ENCODE peak calls at places on chromosomes 6 and 20, in ten cellular contexts. J is activated T-helper 1 cell treated with anti-CD3 and anti-CD28 coated beads, Interleukin-12 subunit alpha, Interleukin-12 subunit beta, Interleukin-2, Interleukin-4 antibody, amounts not matched to agents 30 ng/mL and 10 ng/mL and 1 ng/mL, durations not matched to agents 14 hours and 24 hours and 36 hours; C is GF-D8; Y is activated CD4-positive, CD25-positive, alpha-beta regulatory T cell; R is NCI-H1092 treated with DMSO at 0.1 percent for 48 hours; P is NCI-H460; X is stimulated activated CD4-positive, alpha-beta T cell treated with anti-CD3 and anti-CD28 coated beads, Interleukin-1b, Interleukin-23, amount 100 ng/mL, for 24 hours; S is HS-27A; B is adipocyte; A is nucleus accumbens. Z is an unnamed sample.

GRCh38 chr6:101212640-101213039 is 180.9 kb upstream of the GRIK2 start:
- DNase-seq in J (no peak), C (no peak), Y (no peak), R (no peak), P (no peak), X (no peak), S (no peak), B (no peak), A (no peak), Z (no peak)

GRCh38 chr6:43257746-43258145 is 14.5 kb downstream of the TTBK1 start:
- DNase-seq in J (no peak), C (no peak), Y (no peak), R (no peak), P (no peak), X (no peak), S (no peak), B (no peak), A (no peak), Z (no peak)

GRCh38 chr6:111238464-111239119 is 151.3 kb downstream of the SLC16A10 start:
- DNase-seq in J (no peak), C (no peak), Y (no peak), R (no peak), P (no peak), X (no peak), S (no peak), B (no peak), A (no peak), Z (no peak)

GRCh38 chr20:10861619-10862018 is 187.8 kb upstream of the JAG1 start:
- DNase-seq in J (no peak), C (no peak), Y (no peak), R (no peak), P (no peak), X (no peak), S (peak), B (no peak), A (no peak), Z (peak)

GRCh38 chr6:32153252-32153834 is 598 bp upstream of the PPT2 start:
- DNase-seq in J (no peak), C (no peak), Y (no peak), R (no peak), P (peak), X (no peak), S (no peak), B (peak), A (no peak), Z (no peak)

GRCh38 chr20:50689864-50690263 is 1.5 kb downstream of the RIPOR3 start:
- DNase-seq in J (no peak), C (no peak), Y (no peak), R (peak), P (no peak), X (no peak), S (no peak), B (peak), A (no peak), Z (peak)

GRCh38 chr6:54991761-54992330 is 145.3 kb downstream of the FAM83B start:
- DNase-seq in J (no peak), C (no peak), Y (no peak), R (no peak), P (no peak), X (no peak), S (no peak), B (no peak), A (no peak), Z (no peak)

GRCh38 chr20:4714818-4715217 is 6.9 kb upstream of the PRND start:
- DNase-seq in J (no peak), C (no peak), Y (no peak), R (no peak), P (no peak), X (no peak), S (no peak), B (no peak), A (no peak), Z (no peak)

GRCh38 chr6:5517781-5518180 is 256.5 kb downstream of the FARS2 start:
- DNase-seq in J (peak), C (no peak), Y (no peak), R (no peak), P (no peak), X (no peak), S (no peak), B (no peak), A (no peak), Z (no peak)

GRCh38 chr6:168605964-168606363 is 165.0 kb downstream of the SMOC2 start:
- DNase-seq in J (no peak), C (no peak), Y (no peak), R (no peak), P (no peak), X (no peak), S (no peak), B (no peak), A (no peak), Z (no peak)

GRCh38 chr6:149560736-149561135 is 5.4 kb upstream of the GINM1 start:
- DNase-seq in J (no peak), C (no peak), Y (no peak), R (no peak), P (no peak), X (no peak), S (no peak), B (peak), A (no peak), Z (peak)

GRCh38 chr6:53691667-53692133 is 26.1 kb upstream of the KLHL31 start:
- DNase-seq in J (no peak), C (no peak), Y (no peak), R (no peak), P (no peak), X (no peak), S (no peak), B (peak), A (no peak), Z (no peak)

GRCh38 chr6:40755749-40756452 is 168.7 kb upstream of the LRFN2 start:
- DNase-seq in J (no peak), C (no peak), Y (no peak), R (no peak), P (no peak), X (no peak), S (peak), B (peak), A (no peak), Z (no peak)

GRCh38 chr20:8722277-8722928 is 346.5 kb upstream of the PLCB4 start:
- DNase-seq in J (no peak), C (peak), Y (no peak), R (peak), P (peak), X (no peak), S (peak), B (peak), A (no peak), Z (peak)

GRCh38 chr6:15521516-15521915 is 141.3 kb downstream of the DTNBP1 start:
- DNase-seq in J (no peak), C (no peak), Y (no peak), R (no peak), P (no peak), X (no peak), S (no peak), B (no peak), A (no peak), Z (no peak)

GRCh38 chr20:33793011-33793931 is 17.9 kb upstream of the CHMP4B start:
- DNase-seq in J (no peak), C (no peak), Y (no peak), R (no peak), P (no peak), X (no peak), S (no peak), B (no peak), A (no peak), Z (no peak)

GRCh38 chr6:3568396-3569082 is 111.7 kb upstream of the SLC22A23 start:
- DNase-seq in J (no peak), C (no peak), Y (no peak), R (no peak), P (no peak), X (no peak), S (no peak), B (peak), A (no peak), Z (no peak)

GRCh38 chr20:63135411-63135810 is 80.5 kb downstream of the YTHDF1 start:
- DNase-seq in J (no peak), C (no peak), Y (no peak), R (no peak), P (no peak), X (no peak), S (no peak), B (no peak), A (no peak), Z (no peak)

GRCh38 chr6:161303628-161304340 is 29.9 kb upstream of the AGPAT4 start:
- DNase-seq in J (no peak), C (no peak), Y (no peak), R (no peak), P (no peak), X (no peak), S (no peak), B (peak), A (no peak), Z (no peak)

GRCh38 chr6:110310861-110311446 is 47.2 kb downstream of the METTL24 start:
- DNase-seq in J (no peak), C (no peak), Y (no peak), R (no peak), P (no peak), X (no peak), S (no peak), B (no peak), A (no peak), Z (no peak)

GRCh38 chr6:61940919-61941318 is 345.1 kb downstream of the KHDRBS2 start:
- DNase-seq in J (no peak), C (no peak), Y (no peak), R (no peak), P (no peak), X (no peak), S (no peak), B (no peak), A (no peak), Z (no peak)

GRCh38 chr6:54285595-54285994 is 22.6 kb upstream of the TINAG start:
- DNase-seq in J (no peak), C (no peak), Y (no peak), R (no peak), P (no peak), X (no peak), S (no peak), B (peak), A (no peak), Z (no peak)

GRCh38 chr6:61977951-61978350 is 308.1 kb downstream of the KHDRBS2 start:
- DNase-seq in J (no peak), C (no peak), Y (no peak), R (no peak), P (no peak), X (no peak), S (no peak), B (no peak), A (no peak), Z (no peak)

GRCh38 chr20:35657271-35657670 is 7.4 kb downstream of the CPNE1 start:
- DNase-seq in J (no peak), C (no peak), Y (no peak), R (no peak), P (no peak), X (no peak), S (no peak), B (no peak), A (no peak), Z (no peak)

GRCh38 chr6:31513456-31514165 is 15.2 kb upstream of the MCCD1 start:
- DNase-seq in J (no peak), C (no peak), Y (no peak), R (no peak), P (no peak), X (no peak), S (no peak), B (no peak), A (no peak), Z (no peak)

GRCh38 chr20:3660262-3661059 is 2.7 kb downstream of the GFRA4 start:
- DNase-seq in J (no peak), C (no peak), Y (no peak), R (no peak), P (no peak), X (no peak), S (no peak), B (no peak), A (no peak), Z (no peak)

GRCh38 chr6:14965340-14966102 is 280.3 kb upstream of the JARID2 start:
- DNase-seq in J (no peak), C (no peak), Y (no peak), R (no peak), P (no peak), X (no peak), S (no peak), B (no peak), A (no peak), Z (no peak)

GRCh38 chr20:17935761-17936160 is 32.8 kb downstream of the SNX5 start:
- DNase-seq in J (no peak), C (no peak), Y (no peak), R (no peak), P (no peak), X (no peak), S (no peak), B (no peak), A (no peak), Z (no peak)

GRCh38 chr6:77926198-77926752 is 273.4 kb downstream of the MEI4 start:
- DNase-seq in J (no peak), C (no peak), Y (no peak), R (no peak), P (no peak), X (no peak), S (no peak), B (no peak), A (no peak), Z (peak)

GRCh38 chr6:88997365-88997764 is 33.9 kb upstream of the RNGTT start:
- DNase-seq in J (no peak), C (no peak), Y (no peak), R (no peak), P (no peak), X (no peak), S (no peak), B (no peak), A (no peak), Z (no peak)

GRCh38 chr20:47150403-47151152 is 205.9 kb downstream of the ZMYND8 start:
- DNase-seq in J (no peak), C (no peak), Y (no peak), R (peak), P (peak), X (no peak), S (peak), B (peak), A (no peak), Z (peak)

GRCh38 chr20:20894280-20894679 is 181.8 kb upstream of the RALGAPA2 start:
- DNase-seq in J (no peak), C (no peak), Y (no peak), R (no peak), P (no peak), X (no peak), S (no peak), B (no peak), A (no peak), Z (no peak)

GRCh38 chr6:54877713-54878317 is 31.2 kb downstream of the FAM83B start:
- DNase-seq in J (no peak), C (no peak), Y (no peak), R (no peak), P (no peak), X (no peak), S (no peak), B (no peak), A (no peak), Z (no peak)

GRCh38 chr20:34921436-34921835 is 34.2 kb downstream of the GSS start:
- DNase-seq in J (no peak), C (no peak), Y (no peak), R (no peak), P (no peak), X (no peak), S (no peak), B (no peak), A (no peak), Z (no peak)